ENCODE peak calls at places on chromosomes 7 and 10, in six cellular contexts. One of them, this sample, is unnamed.

GRCh38 chr10:32412499-32412853 is 33.5 kb upstream of the CCDC7 start:
- DNase-seq in left ventricle myocardium superior: no peak
- DNase-seq in ovary: no peak
- DNase-seq in IMR-90: peak
- DNase-seq in NCI-H2081: no peak
- DNase-seq in hypothalamus: no peak
- DNase-seq in this sample: no peak

GRCh38 chr7:118870187-118870586 is 645.7 kb downstream of the ANKRD7 start:
- DNase-seq in left ventricle myocardium superior: no peak
- DNase-seq in ovary: no peak
- DNase-seq in IMR-90: no peak
- DNase-seq in NCI-H2081: no peak
- DNase-seq in hypothalamus: no peak
- DNase-seq in this sample: no peak

GRCh38 chr7:130912086-130912909 is 178.3 kb upstream of the KLF14 start:
- DNase-seq in left ventricle myocardium superior: no peak
- DNase-seq in ovary: no peak
- DNase-seq in IMR-90: peak
- DNase-seq in NCI-H2081: no peak
- DNase-seq in hypothalamus: no peak
- DNase-seq in this sample: no peak

GRCh38 chr10:115043719-115044118 is 49.4 kb upstream of the ATRNL1 start:
- DNase-seq in left ventricle myocardium superior: no peak
- DNase-seq in ovary: no peak
- DNase-seq in IMR-90: no peak
- DNase-seq in NCI-H2081: no peak
- DNase-seq in hypothalamus: no peak
- DNase-seq in this sample: no peak

GRCh38 chr7:129166745-129167144 is 21.7 kb upstream of the SMO start:
- DNase-seq in left ventricle myocardium superior: no peak
- DNase-seq in ovary: no peak
- DNase-seq in IMR-90: no peak
- DNase-seq in NCI-H2081: no peak
- DNase-seq in hypothalamus: no peak
- DNase-seq in this sample: no peak

GRCh38 chr10:124680675-124681074 is 63.5 kb downstream of the FAM53B start:
- DNase-seq in left ventricle myocardium superior: peak
- DNase-seq in ovary: no peak
- DNase-seq in IMR-90: peak
- DNase-seq in NCI-H2081: no peak
- DNase-seq in hypothalamus: no peak
- DNase-seq in this sample: no peak

GRCh38 chr10:100184426-100185219 is 1.2 kb downstream of the ERLIN1 start:
- DNase-seq in left ventricle myocardium superior: no peak
- DNase-seq in ovary: no peak
- DNase-seq in IMR-90: peak
- DNase-seq in NCI-H2081: no peak
- DNase-seq in hypothalamus: no peak
- DNase-seq in this sample: no peak

GRCh38 chr7:37342665-37343471 is 105.8 kb downstream of the ELMO1 start:
- DNase-seq in left ventricle myocardium superior: peak
- DNase-seq in ovary: no peak
- DNase-seq in IMR-90: no peak
- DNase-seq in NCI-H2081: no peak
- DNase-seq in hypothalamus: no peak
- DNase-seq in this sample: no peak

GRCh38 chr7:99563650-99564049 is 5.2 kb downstream of the ZNF655 start:
- DNase-seq in left ventricle myocardium superior: no peak
- DNase-seq in ovary: no peak
- DNase-seq in IMR-90: peak
- DNase-seq in NCI-H2081: no peak
- DNase-seq in hypothalamus: no peak
- DNase-seq in this sample: no peak

GRCh38 chr10:14126697-14127440 is 203.9 kb downstream of the FRMD4A start:
- DNase-seq in left ventricle myocardium superior: no peak
- DNase-seq in ovary: no peak
- DNase-seq in IMR-90: peak
- DNase-seq in NCI-H2081: no peak
- DNase-seq in hypothalamus: no peak
- DNase-seq in this sample: no peak

GRCh38 chr7:11896663-11897062 is 64.7 kb upstream of the THSD7A start:
- DNase-seq in left ventricle myocardium superior: no peak
- DNase-seq in ovary: no peak
- DNase-seq in IMR-90: no peak
- DNase-seq in NCI-H2081: no peak
- DNase-seq in hypothalamus: no peak
- DNase-seq in this sample: no peak

GRCh38 chr10:3886666-3887251 is 101.8 kb upstream of the KLF6 start:
- DNase-seq in left ventricle myocardium superior: no peak
- DNase-seq in ovary: peak
- DNase-seq in IMR-90: peak
- DNase-seq in NCI-H2081: no peak
- DNase-seq in hypothalamus: no peak
- DNase-seq in this sample: no peak

GRCh38 chr10:132678436-132679216 is 107.3 kb downstream of the NKX6-2 start:
- DNase-seq in left ventricle myocardium superior: no peak
- DNase-seq in ovary: peak
- DNase-seq in IMR-90: no peak
- DNase-seq in NCI-H2081: no peak
- DNase-seq in hypothalamus: no peak
- DNase-seq in this sample: no peak